ENCODE peak calls at places on chromosomes 11 and 22, in nine cellular contexts. One of them, this sample, is unnamed.

GRCh38 chr11:60700689-60701508 is 1.5 kb downstream of the MS4A8 start:
- DNase-seq in adrenal gland: no peak
- DNase-seq in HS-5: peak
- DNase-seq in skeletal muscle cell: no peak
- DNase-seq in NCI-H1930: peak
- DNase-seq in left cardiac atrium: no peak
- DNase-seq in fibroblast of lung: no peak
- DNase-seq in HCEC 1CT: peak
- DNase-seq in HTR-8/SVneo: peak
- DNase-seq in this sample: no peak

GRCh38 chr11:8099291-8099899 is 18.4 kb downstream of the TUB start:
- DNase-seq in adrenal gland: peak
- DNase-seq in HS-5: peak
- DNase-seq in skeletal muscle cell: no peak
- DNase-seq in NCI-H1930: peak
- DNase-seq in left cardiac atrium: peak
- DNase-seq in fibroblast of lung: peak
- DNase-seq in HCEC 1CT: peak
- DNase-seq in HTR-8/SVneo: peak
- DNase-seq in this sample: peak

GRCh38 chr22:49166211-49166610 is 661.5 kb downstream of the BRD1 start:
- DNase-seq in adrenal gland: no peak
- DNase-seq in HS-5: no peak
- DNase-seq in skeletal muscle cell: no peak
- DNase-seq in NCI-H1930: no peak
- DNase-seq in left cardiac atrium: no peak
- DNase-seq in fibroblast of lung: no peak
- DNase-seq in HCEC 1CT: no peak
- DNase-seq in HTR-8/SVneo: no peak
- DNase-seq in this sample: no peak

GRCh38 chr11:13415201-13415600 is 47.8 kb downstream of the BTBD10 start:
- DNase-seq in adrenal gland: no peak
- DNase-seq in HS-5: no peak
- DNase-seq in skeletal muscle cell: no peak
- DNase-seq in NCI-H1930: no peak
- DNase-seq in left cardiac atrium: no peak
- DNase-seq in fibroblast of lung: no peak
- DNase-seq in HCEC 1CT: no peak
- DNase-seq in HTR-8/SVneo: no peak
- DNase-seq in this sample: no peak

GRCh38 chr11:116715383-116715782 is 57.4 kb downstream of the BUD13 start:
- DNase-seq in adrenal gland: no peak
- DNase-seq in HS-5: no peak
- DNase-seq in skeletal muscle cell: no peak
- DNase-seq in NCI-H1930: peak
- DNase-seq in left cardiac atrium: no peak
- DNase-seq in fibroblast of lung: no peak
- DNase-seq in HCEC 1CT: no peak
- DNase-seq in HTR-8/SVneo: no peak
- DNase-seq in this sample: no peak

GRCh38 chr11:111301004-111301839 is 2.9 kb downstream of the POU2AF3 start:
- DNase-seq in adrenal gland: no peak
- DNase-seq in HS-5: no peak
- DNase-seq in skeletal muscle cell: no peak
- DNase-seq in NCI-H1930: no peak
- DNase-seq in left cardiac atrium: no peak
- DNase-seq in fibroblast of lung: no peak
- DNase-seq in HCEC 1CT: no peak
- DNase-seq in HTR-8/SVneo: no peak
- DNase-seq in this sample: no peak

GRCh38 chr22:33659423-33659822 is 260.9 kb downstream of the LARGE1 start:
- DNase-seq in adrenal gland: no peak
- DNase-seq in HS-5: no peak
- DNase-seq in skeletal muscle cell: no peak
- DNase-seq in NCI-H1930: no peak
- DNase-seq in left cardiac atrium: no peak
- DNase-seq in fibroblast of lung: no peak
- DNase-seq in HCEC 1CT: no peak
- DNase-seq in HTR-8/SVneo: no peak
- DNase-seq in this sample: no peak

GRCh38 chr11:86301742-86302091 is 323 bp upstream of the HIKESHI start:
- DNase-seq in adrenal gland: no peak
- DNase-seq in HS-5: no peak
- DNase-seq in skeletal muscle cell: no peak
- DNase-seq in NCI-H1930: no peak
- DNase-seq in left cardiac atrium: no peak
- DNase-seq in fibroblast of lung: no peak
- DNase-seq in HCEC 1CT: no peak
- DNase-seq in HTR-8/SVneo: no peak
- DNase-seq in this sample: no peak

GRCh38 chr22:30204742-30205111 is 41.8 kb downstream of the LIF start:
- DNase-seq in adrenal gland: no peak
- DNase-seq in HS-5: no peak
- DNase-seq in skeletal muscle cell: peak
- DNase-seq in NCI-H1930: no peak
- DNase-seq in left cardiac atrium: no peak
- DNase-seq in fibroblast of lung: peak
- DNase-seq in HCEC 1CT: no peak
- DNase-seq in HTR-8/SVneo: no peak
- DNase-seq in this sample: no peak

GRCh38 chr11:112734207-112734606 is 227.0 kb upstream of the NCAM1 start:
- DNase-seq in adrenal gland: peak
- DNase-seq in HS-5: no peak
- DNase-seq in skeletal muscle cell: no peak
- DNase-seq in NCI-H1930: no peak
- DNase-seq in left cardiac atrium: peak
- DNase-seq in fibroblast of lung: peak
- DNase-seq in HCEC 1CT: peak
- DNase-seq in HTR-8/SVneo: peak
- DNase-seq in this sample: no peak

GRCh38 chr11:86068138-86068861 is 584 bp downstream of the PICALM start:
- DNase-seq in adrenal gland: peak
- DNase-seq in HS-5: no peak
- DNase-seq in skeletal muscle cell: no peak
- DNase-seq in NCI-H1930: no peak
- DNase-seq in left cardiac atrium: peak
- DNase-seq in fibroblast of lung: no peak
- DNase-seq in HCEC 1CT: peak
- DNase-seq in HTR-8/SVneo: no peak
- DNase-seq in this sample: peak

GRCh38 chr11:69848196-69848595 is 29.0 kb upstream of the FGF3 start:
- DNase-seq in adrenal gland: no peak
- DNase-seq in HS-5: no peak
- DNase-seq in skeletal muscle cell: no peak
- DNase-seq in NCI-H1930: no peak
- DNase-seq in left cardiac atrium: no peak
- DNase-seq in fibroblast of lung: peak
- DNase-seq in HCEC 1CT: no peak
- DNase-seq in HTR-8/SVneo: no peak
- DNase-seq in this sample: no peak

GRCh38 chr22:27416553-27417427 is 384.8 kb downstream of the MN1 start:
- DNase-seq in adrenal gland: no peak
- DNase-seq in HS-5: peak
- DNase-seq in skeletal muscle cell: peak
- DNase-seq in NCI-H1930: no peak
- DNase-seq in left cardiac atrium: no peak
- DNase-seq in fibroblast of lung: peak
- DNase-seq in HCEC 1CT: peak
- DNase-seq in HTR-8/SVneo: peak
- DNase-seq in this sample: no peak

GRCh38 chr11:97570636-97571035 is 1180.8 kb downstream of the JRKL start:
- DNase-seq in adrenal gland: no peak
- DNase-seq in HS-5: no peak
- DNase-seq in skeletal muscle cell: no peak
- DNase-seq in NCI-H1930: no peak
- DNase-seq in left cardiac atrium: no peak
- DNase-seq in fibroblast of lung: no peak
- DNase-seq in HCEC 1CT: no peak
- DNase-seq in HTR-8/SVneo: no peak
- DNase-seq in this sample: no peak

GRCh38 chr11:47378011-47378835 is at the start of gene SPI1:
- DNase-seq in adrenal gland: no peak
- DNase-seq in HS-5: no peak
- DNase-seq in skeletal muscle cell: no peak
- DNase-seq in NCI-H1930: no peak
- DNase-seq in left cardiac atrium: peak
- DNase-seq in fibroblast of lung: no peak
- DNase-seq in HCEC 1CT: no peak
- DNase-seq in HTR-8/SVneo: no peak
- DNase-seq in this sample: peak

GRCh38 chr11:1772270-1773130 is 8.8 kb upstream of the CTSD start:
- DNase-seq in adrenal gland: peak
- DNase-seq in HS-5: peak
- DNase-seq in skeletal muscle cell: peak
- DNase-seq in NCI-H1930: no peak
- DNase-seq in left cardiac atrium: peak
- DNase-seq in fibroblast of lung: peak
- DNase-seq in HCEC 1CT: peak
- DNase-seq in HTR-8/SVneo: peak
- DNase-seq in this sample: peak

GRCh38 chr11:72189448-72190250 is 2.3 kb upstream of the FOLR1 start:
- DNase-seq in adrenal gland: peak
- DNase-seq in HS-5: no peak
- DNase-seq in skeletal muscle cell: no peak
- DNase-seq in NCI-H1930: no peak
- DNase-seq in left cardiac atrium: no peak
- DNase-seq in fibroblast of lung: no peak
- DNase-seq in HCEC 1CT: no peak
- DNase-seq in HTR-8/SVneo: no peak
- DNase-seq in this sample: no peak

GRCh38 chr11:22539851-22540376 is 85.7 kb downstream of the FANCF start:
- DNase-seq in adrenal gland: no peak
- DNase-seq in HS-5: no peak
- DNase-seq in skeletal muscle cell: no peak
- DNase-seq in NCI-H1930: peak
- DNase-seq in left cardiac atrium: no peak
- DNase-seq in fibroblast of lung: peak
- DNase-seq in HCEC 1CT: peak
- DNase-seq in HTR-8/SVneo: peak
- DNase-seq in this sample: no peak

GRCh38 chr11:29280452-29280851 is 736.4 kb downstream of the KCNA4 start:
- DNase-seq in adrenal gland: no peak
- DNase-seq in HS-5: no peak
- DNase-seq in skeletal muscle cell: no peak
- DNase-seq in NCI-H1930: no peak
- DNase-seq in left cardiac atrium: no peak
- DNase-seq in fibroblast of lung: no peak
- DNase-seq in HCEC 1CT: no peak
- DNase-seq in HTR-8/SVneo: no peak
- DNase-seq in this sample: no peak

GRCh38 chr11:15699978-15700377 is 585.3 kb downstream of the INSC start:
- DNase-seq in adrenal gland: no peak
- DNase-seq in HS-5: no peak
- DNase-seq in skeletal muscle cell: no peak
- DNase-seq in NCI-H1930: no peak
- DNase-seq in left cardiac atrium: no peak
- DNase-seq in fibroblast of lung: no peak
- DNase-seq in HCEC 1CT: no peak
- DNase-seq in HTR-8/SVneo: no peak
- DNase-seq in this sample: no peak

GRCh38 chr22:47129902-47130301 is 367.5 kb downstream of the TBC1D22A start:
- DNase-seq in adrenal gland: no peak
- DNase-seq in HS-5: no peak
- DNase-seq in skeletal muscle cell: no peak
- DNase-seq in NCI-H1930: no peak
- DNase-seq in left cardiac atrium: no peak
- DNase-seq in fibroblast of lung: no peak
- DNase-seq in HCEC 1CT: no peak
- DNase-seq in HTR-8/SVneo: no peak
- DNase-seq in this sample: no peak

GRCh38 chr11:65422104-65422632 is 430 bp upstream of the NEAT1 start:
- DNase-seq in adrenal gland: peak
- DNase-seq in HS-5: peak
- DNase-seq in skeletal muscle cell: peak
- DNase-seq in NCI-H1930: peak
- DNase-seq in left cardiac atrium: peak
- DNase-seq in fibroblast of lung: peak
- DNase-seq in HCEC 1CT: peak
- DNase-seq in HTR-8/SVneo: peak
- DNase-seq in this sample: peak

GRCh38 chr22:37187891-37188761 is at the start of gene C1QTNF6:
- DNase-seq in adrenal gland: no peak
- DNase-seq in HS-5: no peak
- DNase-seq in skeletal muscle cell: no peak
- DNase-seq in NCI-H1930: no peak
- DNase-seq in left cardiac atrium: peak
- DNase-seq in fibroblast of lung: peak
- DNase-seq in HCEC 1CT: peak
- DNase-seq in HTR-8/SVneo: no peak
- DNase-seq in this sample: peak

GRCh38 chr11:133506551-133507094 is 25.7 kb downstream of the OPCML start:
- DNase-seq in adrenal gland: no peak
- DNase-seq in HS-5: no peak
- DNase-seq in skeletal muscle cell: no peak
- DNase-seq in NCI-H1930: no peak
- DNase-seq in left cardiac atrium: no peak
- DNase-seq in fibroblast of lung: no peak
- DNase-seq in HCEC 1CT: no peak
- DNase-seq in HTR-8/SVneo: no peak
- DNase-seq in this sample: no peak

GRCh38 chr11:134482865-134483264 is 70.8 kb upstream of the B3GAT1 start:
- DNase-seq in adrenal gland: no peak
- DNase-seq in HS-5: no peak
- DNase-seq in skeletal muscle cell: no peak
- DNase-seq in NCI-H1930: no peak
- DNase-seq in left cardiac atrium: no peak
- DNase-seq in fibroblast of lung: no peak
- DNase-seq in HCEC 1CT: no peak
- DNase-seq in HTR-8/SVneo: no peak
- DNase-seq in this sample: peak